ENCODE peak calls at places on chromosomes 16 and 17, in nine cellular contexts. Q is uterus; T is BE2C; W is MCF 10A; O is heart right ventricle; P is upper lobe of right lung; U is AG09319; F is HCT116; M is CD4-positive, alpha-beta T cell. R is an unnamed sample.

GRCh38 chr17:62179525-62180161 is 114.6 kb upstream of the MED13 start:
- DNase-seq in Q (no peak), T (peak; percentile 63), W (peak; percentile 93), O (no peak), P (no peak), U (no peak), F (peak; percentile 88), M (no peak), R (no peak)

GRCh38 chr17:76519048-76519614 is 17.9 kb upstream of the RHBDF2 start:
- DNase-seq in Q (no peak), T (no peak), W (no peak), O (no peak), P (no peak), U (no peak), F (no peak), M (no peak), R (no peak)

GRCh38 chr16:58124601-58124915 is 4.6 kb downstream of the CFAP20 start:
- DNase-seq in Q (no peak), T (no peak), W (no peak), O (no peak), P (no peak), U (no peak), F (no peak), M (no peak), R (no peak)

GRCh38 chr17:19369107-19369778 is 6.7 kb upstream of the B9D1 start:
- DNase-seq in Q (no peak), T (no peak), W (no peak), O (no peak), P (no peak), U (no peak), F (no peak), M (no peak), R (no peak)

GRCh38 chr17:78257810-78258322 is 26.4 kb downstream of the TMEM235 start:
- DNase-seq in Q (no peak), T (peak; percentile 49), W (no peak), O (no peak), P (peak; percentile 71), U (no peak), F (no peak), M (peak; percentile 46), R (peak; percentile 49)

GRCh38 chr17:61440697-61441096 is 11.5 kb upstream of the TBX4 start:
- DNase-seq in Q (no peak), T (no peak), W (no peak), O (no peak), P (no peak), U (no peak), F (no peak), M (no peak), R (no peak)

GRCh38 chr16:73289232-73289631 is 241.3 kb upstream of the ZFHX3 start:
- DNase-seq in Q (no peak), T (no peak), W (no peak), O (no peak), P (no peak), U (no peak), F (no peak), M (no peak), R (peak; percentile 2)

GRCh38 chr17:50221500-50222480 is 20.4 kb upstream of the COL1A1 start:
- DNase-seq in Q (peak; percentile 74), T (no peak), W (peak; percentile 93), O (no peak), P (peak; percentile 93), U (no peak), F (no peak), M (no peak), R (peak; percentile 33)

GRCh38 chr17:42049834-42050359 is 504 bp downstream of the C17orf113 start:
- DNase-seq in Q (no peak), T (no peak), W (no peak), O (no peak), P (no peak), U (no peak), F (no peak), M (no peak), R (no peak)

GRCh38 chr16:27463741-27464662 is 62.0 kb downstream of the IL21R start:
- DNase-seq in Q (no peak), T (no peak), W (no peak), O (no peak), P (no peak), U (no peak), F (no peak), M (peak; percentile 49), R (peak; percentile 85)

GRCh38 chr16:14024300-14024699 is 46.8 kb upstream of the MRTFB start:
- DNase-seq in Q (no peak), T (no peak), W (peak; percentile 20), O (no peak), P (no peak), U (no peak), F (no peak), M (no peak), R (no peak)

GRCh38 chr17:75834279-75834920 is 9.8 kb downstream of the UNC13D start:
- DNase-seq in Q (no peak), T (no peak), W (no peak), O (no peak), P (peak; percentile 35), U (no peak), F (no peak), M (no peak), R (no peak)

GRCh38 chr16:84949776-84950436 is 61.4 kb downstream of the ZDHHC7 start:
- DNase-seq in Q (no peak), T (no peak), W (no peak), O (no peak), P (no peak), U (no peak), F (no peak), M (no peak), R (no peak)

GRCh38 chr17:7380855-7381683 is at the start of gene TNK1:
- DNase-seq in Q (peak; percentile 49), T (no peak), W (peak; percentile 54), O (peak; percentile 52), P (peak; percentile 88), U (no peak), F (no peak), M (no peak), R (no peak)

GRCh38 chr17:46777943-46778915 is 40.3 kb downstream of the WNT3 start:
- DNase-seq in Q (no peak), T (no peak), W (no peak), O (no peak), P (peak; percentile 40), U (no peak), F (no peak), M (no peak), R (no peak)

DNA sequence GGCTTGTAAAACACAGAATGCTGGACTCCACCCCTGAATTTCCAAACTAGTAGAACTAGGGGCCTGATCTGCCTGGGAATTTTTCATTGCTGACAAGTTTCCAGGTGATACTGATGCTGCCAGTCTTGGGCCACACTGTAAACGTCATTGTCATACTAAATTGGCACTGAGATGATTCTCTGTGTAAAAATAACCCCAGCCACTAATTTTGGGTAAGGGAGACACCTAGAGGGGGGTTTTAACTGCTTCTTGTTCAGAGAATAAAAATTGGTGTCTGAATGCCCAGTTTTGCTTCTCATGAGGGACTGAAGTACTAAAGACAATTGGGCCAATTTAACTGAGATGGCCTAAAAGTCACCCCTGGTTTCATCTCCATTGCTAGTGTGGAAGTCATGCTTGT is 5.0 kb upstream of the CDH13 start:
- DNase-seq in Q (no peak), T (no peak), W (peak; percentile 25), O (no peak), P (no peak), U (no peak), F (no peak), M (no peak), R (no peak)
- TF ChIP-seq CTCF in Q (no peak), T (no peak), W (no peak), O (peak; percentile 47), P (no peak), U (no peak), F (no peak), M (no peak), R (no peak)

DNA sequence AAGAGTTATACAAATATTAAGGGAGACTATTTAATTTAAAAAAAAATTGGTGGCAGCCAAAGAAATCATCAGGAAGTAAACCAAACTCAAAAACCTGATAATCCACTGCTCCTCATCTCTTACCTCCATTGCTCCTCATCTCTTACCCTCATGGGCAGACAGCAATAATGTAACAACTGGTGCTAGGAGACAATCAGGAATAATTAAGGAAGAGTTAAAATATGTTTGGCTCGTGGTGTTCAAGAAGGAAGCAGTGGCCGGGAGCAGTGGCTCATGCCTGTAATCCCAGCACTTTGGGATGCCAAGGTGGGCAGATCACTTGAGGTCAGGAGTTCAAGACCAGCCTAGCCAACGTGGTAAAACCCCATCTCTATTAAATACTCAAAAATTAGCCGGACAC is 18.1 kb downstream of the ERN1 start:
- DNase-seq in Q (no peak), T (no peak), W (no peak), O (no peak), P (no peak), U (no peak), F (no peak), M (no peak), R (no peak)
- TF ChIP-seq CTCF in Q (no peak), T (no peak), W (no peak), O (no peak), P (no peak), U (no peak), F (no peak), M (no peak), R (no peak)

GRCh38 chr17:34619687-34620217 is 40.4 kb downstream of the TMEM132E start:
- DNase-seq in Q (no peak), T (no peak), W (no peak), O (no peak), P (no peak), U (no peak), F (no peak), M (no peak), R (no peak)
- TF ChIP-seq CTCF in Q (no peak), T (peak; percentile 28), W (no peak), O (no peak), P (no peak), U (no peak), F (no peak), M (no peak), R (no peak)

DNA sequence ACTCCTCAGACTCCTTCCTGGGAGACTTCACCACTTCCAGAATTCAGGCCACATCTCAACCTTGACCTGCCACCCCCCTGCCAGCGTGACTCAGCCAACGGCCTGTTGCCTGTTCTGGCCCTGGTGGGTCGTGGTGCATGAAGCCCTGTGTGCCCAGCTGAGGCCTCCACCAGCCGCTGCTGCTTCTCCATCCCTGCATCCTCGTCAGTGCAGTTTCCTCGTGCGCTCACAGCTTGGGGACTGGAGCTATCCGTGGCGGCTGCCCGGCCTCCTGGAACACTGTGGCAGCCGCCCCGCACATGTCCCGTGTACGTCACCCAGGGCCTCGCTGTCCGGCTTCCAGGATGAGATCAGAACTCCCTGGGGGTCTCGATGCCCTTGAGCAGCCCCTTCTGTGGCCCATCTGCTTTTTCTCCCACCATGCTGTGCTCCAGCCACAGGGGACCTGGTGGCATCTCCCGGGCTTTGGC is 8.0 kb upstream of the TEDC2 start:
- DNase-seq in Q (no peak), T (no peak), W (no peak), O (no peak), P (peak; percentile 57), U (no peak), F (no peak), M (no peak), R (no peak)
- TF ChIP-seq CTCF in Q (no peak), T (no peak), W (no peak), O (no peak), P (no peak), U (no peak), F (no peak), M (no peak), R (no peak)

GRCh38 chr17:35868791-35869190 is at the start of gene HEATR9:
- DNase-seq in Q (no peak), T (no peak), W (no peak), O (no peak), P (no peak), U (no peak), F (no peak), M (no peak), R (no peak)
- TF ChIP-seq CTCF in Q (no peak), T (no peak), W (no peak), O (no peak), P (no peak), U (no peak), F (no peak), M (no peak), R (no peak)

GRCh38 chr16:81754810-81755209 is 24.3 kb upstream of the PLCG2 start:
- DNase-seq in Q (no peak), T (no peak), W (no peak), O (no peak), P (no peak), U (no peak), F (no peak), M (no peak), R (no peak)
- TF ChIP-seq CTCF in Q (no peak), T (no peak), W (no peak), O (no peak), P (no peak), U (no peak), F (no peak), M (no peak), R (no peak)